ENCODE peak calls at places on chromosome 21, in nine cellular contexts. P is Right ventricle myocardium inferior, B is mesothelial cell of epicardium, S is AG20443, G is trophoblast cell, I is sigmoid colon, L is tibial artery, E is ELR, D is GM03348. Q is an unnamed sample.

GRCh38 chr21:40840441-40840840 is 6.5 kb downstream of the DSCAM start:
- DNase-seq in S (no peak), E (no peak), B (no peak), D (no peak), L (no peak), I (no peak), G (peak; percentile 97), P (no peak), Q (no peak)

GRCh38 chr21:37862536-37862935 is 53.7 kb downstream of the KCNJ6 start:
- DNase-seq in E (peak; percentile 57), S (peak; percentile 70), P (no peak), G (peak; percentile 29), D (peak; percentile 44), B (no peak), I (no peak), L (no peak), Q (no peak)

GRCh38 chr21:27429612-27430361 is 462.9 kb upstream of the ADAMTS5 start:
- DNase-seq in D (peak; percentile 41), L (no peak), E (no peak), G (no peak), P (no peak), S (peak; percentile 52), B (no peak), I (no peak), Q (no peak)

GRCh38 chr21:14480601-14481000 is 65.5 kb downstream of the SAMSN1 start:
- DNase-seq in G (no peak), I (no peak), P (no peak), L (no peak), D (no peak), B (no peak), E (peak; percentile 0), S (no peak), Q (no peak)

GRCh38 chr21:46608672-46609111 is 3.8 kb upstream of the S100B start:
- DNase-seq in L (no peak), G (no peak), B (no peak), S (no peak), P (no peak), I (no peak), D (no peak), E (no peak), Q (no peak)

GRCh38 chr21:17451364-17451869 is 61.4 kb upstream of the CXADR start:
- DNase-seq in S (peak; percentile 68), P (no peak), B (no peak), E (peak; percentile 77), G (peak; percentile 23), D (peak; percentile 73), I (no peak), L (peak; percentile 70), Q (no peak)

GRCh38 chr21:41507521-41508414 is at the start of gene TMPRSS2:
- DNase-seq in S (no peak), P (no peak), B (no peak), G (peak; percentile 28), L (no peak), E (no peak), D (no peak), I (no peak), Q (peak; percentile 42)

GRCh38 chr21:37799193-37800121 is 116.8 kb downstream of the KCNJ6 start:
- DNase-seq in D (no peak), E (no peak), G (no peak), P (no peak), L (no peak), I (no peak), B (no peak), S (no peak), Q (no peak)

GRCh38 chr21:37204580-37204979 is 62.6 kb downstream of the VPS26C start:
- DNase-seq in P (no peak), S (no peak), G (peak; percentile 55), D (no peak), E (peak; percentile 15), B (no peak), I (no peak), L (no peak), Q (no peak)

GRCh38 chr21:35562876-35563275 is 497.4 kb downstream of the SETD4 start:
- DNase-seq in E (no peak), B (no peak), D (no peak), G (peak; percentile 46), L (no peak), S (no peak), I (no peak), P (no peak), Q (no peak)

GRCh38 chr21:39681845-39682244 is 63.1 kb upstream of the IGSF5 start:
- DNase-seq in P (no peak), B (no peak), D (peak; percentile 53), S (no peak), L (no peak), E (peak; percentile 22), I (no peak), G (peak; percentile 95), Q (no peak)

GRCh38 chr21:46559291-46559983 is 45.4 kb downstream of the S100B start:
- DNase-seq in G (no peak), P (no peak), S (no peak), L (no peak), I (peak; percentile 38), B (no peak), E (no peak), D (no peak), Q (no peak)

GRCh38 chr21:44300262-44300959 is 558 bp downstream of the PFKL start:
- DNase-seq in S (peak; percentile 92), E (peak; percentile 63), G (peak; percentile 77), D (peak; percentile 95), I (peak; percentile 88), P (peak; percentile 90), L (peak; percentile 73), B (peak; percentile 52), Q (peak; percentile 80)

GRCh38 chr21:32994305-32994704 is 31.4 kb upstream of the OLIG2 start:
- DNase-seq in P (no peak), G (peak; percentile 48), I (no peak), E (peak; percentile 47), D (peak; percentile 54), B (no peak), L (no peak), S (peak; percentile 47), Q (no peak)

GRCh38 chr21:41850085-41850484 is 29.1 kb downstream of the PRDM15 start:
- DNase-seq in D (no peak), P (no peak), I (no peak), E (no peak), S (no peak), B (no peak), L (no peak), G (no peak), Q (no peak)

GRCh38 chr21:42094811-42095210 is 23.7 kb downstream of the UMODL1 start:
- DNase-seq in E (peak; percentile 51), D (no peak), G (peak; percentile 57), L (no peak), S (no peak), B (no peak), P (peak; percentile 28), I (no peak), Q (no peak)

GRCh38 chr21:46180778-46181391 is 3.4 kb downstream of the SPATC1L start:
- DNase-seq in D (peak; percentile 1), P (no peak), E (no peak), G (no peak), S (no peak), B (no peak), I (peak; percentile 60), L (no peak), Q (peak; percentile 15)

GRCh38 chr21:20215959-20216358 is 782.2 kb upstream of the NCAM2 start:
- DNase-seq in D (no peak), L (no peak), S (no peak), I (no peak), G (no peak), B (no peak), P (no peak), E (no peak), Q (no peak)

GRCh38 chr21:42734323-42734971 is 81.0 kb downstream of the PDE9A start:
- DNase-seq in E (no peak), B (no peak), D (no peak), S (no peak), G (no peak), L (no peak), P (no peak), I (peak; percentile 12), Q (no peak)

GRCh38 chr21:32360401-32360981 is 32.3 kb downstream of the URB1 start:
- DNase-seq in I (no peak), S (no peak), D (no peak), E (no peak), B (no peak), P (no peak), G (no peak), L (no peak), Q (no peak)

GRCh38 chr21:45420623-45421041 is 15.7 kb downstream of the COL18A1 start:
- DNase-seq in D (no peak), G (no peak), I (peak; percentile 60), S (peak; percentile 47), B (no peak), L (no peak), E (no peak), P (peak; percentile 65), Q (no peak)

GRCh38 chr21:26280715-26281310 is 110.2 kb upstream of the APP start:
- DNase-seq in P (no peak), I (no peak), L (no peak), S (peak; percentile 9), E (peak; percentile 5), B (no peak), D (no peak), G (no peak), Q (no peak)

GRCh38 chr21:22842875-22843274 is 1844.7 kb downstream of the NCAM2 start:
- DNase-seq in G (no peak), I (no peak), B (no peak), L (no peak), D (no peak), P (no peak), S (no peak), E (no peak), Q (no peak)

GRCh38 chr21:39444406-39445145 is 1.0 kb downstream of the LCA5L start:
- DNase-seq in B (peak; percentile 31), D (peak; percentile 60), L (no peak), P (no peak), I (no peak), S (peak; percentile 66), G (peak; percentile 32), E (peak; percentile 51), Q (no peak)

GRCh38 chr21:42590431-42591131 is 62.8 kb upstream of the PDE9A start:
- DNase-seq in G (no peak), B (no peak), I (no peak), D (no peak), L (no peak), P (no peak), S (no peak), E (no peak), Q (no peak)